ENCODE peak calls at places on chromosomes 3 and 15, in four cellular contexts. D is K562, P is HepG2, N is GM12878. E is an unnamed sample.

GRCh38 chr3:149401215-149401925 is 23.9 kb upstream of the TM4SF1 start:
- DNase-seq in N (no peak), P (peak; percentile 97), D (no peak), E (no peak)

GRCh38 chr3:162034368-162034767 is 537.8 kb downstream of the OTOL1 start:
- DNase-seq in N (no peak), P (no peak), D (no peak), E (no peak)

GRCh38 chr3:39748002-39748401 is 61.4 kb upstream of the MYRIP start:
- DNase-seq in N (no peak), D (no peak), P (no peak), E (no peak)

GRCh38 chr15:69658401-69658945 is 205.9 kb downstream of the RPLP1 start:
- DNase-seq in D (no peak), N (no peak), P (no peak), E (no peak)

GRCh38 chr15:74869726-74870407 is 3.3 kb downstream of the SCAMP2 start:
- DNase-seq in N (peak; percentile 97), P (no peak), D (no peak), E (no peak)

GRCh38 chr3:190497809-190498208 is 16.1 kb upstream of the IL1RAP start:
- DNase-seq in N (no peak), P (no peak), D (no peak), E (no peak)

GRCh38 chr3:69696365-69696764 is 42.9 kb upstream of the MITF start:
- DNase-seq in D (no peak), N (no peak), P (no peak), E (no peak)

GRCh38 chr3:54324069-54324468 is 201.7 kb downstream of the CACNA2D3 start:
- DNase-seq in P (no peak), N (no peak), D (no peak), E (no peak)

GRCh38 chr3:128545120-128545752 is 52.2 kb upstream of the GATA2 start:
- DNase-seq in P (no peak), N (no peak), D (no peak), E (no peak)

GRCh38 chr3:171801738-171802600 is 8.3 kb downstream of the PLD1 start:
- DNase-seq in P (no peak), N (peak; percentile 70), D (no peak), E (no peak)

GRCh38 chr15:80949756-80950155 is 39.9 kb downstream of the MESD start:
- DNase-seq in N (no peak), D (no peak), P (no peak), E (no peak)

GRCh38 chr15:27490867-27491595 is 520.0 kb downstream of the GABRG3 start:
- DNase-seq in P (no peak), N (no peak), D (no peak), E (no peak)

GRCh38 chr3:51620543-51620942 is 50.5 kb upstream of the TEX264 start:
- DNase-seq in P (peak; percentile 25), D (no peak), N (no peak), E (no peak)

GRCh38 chr3:150252462-150252861 is 155.6 kb upstream of the TSC22D2 start:
- DNase-seq in D (no peak), P (peak; percentile 22), N (no peak), E (no peak)

GRCh38 chr15:55708720-55709119 is 34.2 kb downstream of the PRTG start:
- DNase-seq in N (no peak), D (no peak), P (peak; percentile 59), E (no peak)

GRCh38 chr3:183980408-183980807 is 37.3 kb downstream of the ABCC5 start:
- DNase-seq in D (no peak), N (no peak), P (no peak), E (no peak)

GRCh38 chr3:179416681-179417080 is 34.6 kb downstream of the GNB4 start:
- DNase-seq in P (no peak), D (no peak), N (no peak), E (no peak)

GRCh38 chr3:172709776-172710708 is 825 bp downstream of the NCEH1 start:
- DNase-seq in N (no peak), D (no peak), P (no peak), E (peak; percentile 51)

GRCh38 chr3:9019244-9019961 is 56.1 kb upstream of the RAD18 start:
- DNase-seq in P (no peak), D (no peak), N (no peak), E (no peak)

GRCh38 chr3:52851348-52851747 is 16.5 kb upstream of the MUSTN1 start:
- DNase-seq in P (peak; percentile 58), N (no peak), D (peak; percentile 60), E (peak; percentile 53)

GRCh38 chr15:74799255-74799842 is 13.3 kb upstream of the LMAN1L start:
- DNase-seq in P (no peak), N (no peak), D (no peak), E (no peak)

GRCh38 chr3:46632792-46633191 is 20.5 kb downstream of the FAM240A start:
- DNase-seq in D (no peak), P (peak; percentile 30), N (no peak), E (peak; percentile 42)

GRCh38 chr3:193869221-193870201 is 266.4 kb upstream of the HES1 start:
- DNase-seq in N (no peak), D (peak; percentile 33), P (no peak), E (peak; percentile 81)

GRCh38 chr3:127684871-127685707 is 12.3 kb downstream of the ABTB1 start:
- DNase-seq in P (no peak), N (no peak), D (no peak), E (no peak)

DNA sequence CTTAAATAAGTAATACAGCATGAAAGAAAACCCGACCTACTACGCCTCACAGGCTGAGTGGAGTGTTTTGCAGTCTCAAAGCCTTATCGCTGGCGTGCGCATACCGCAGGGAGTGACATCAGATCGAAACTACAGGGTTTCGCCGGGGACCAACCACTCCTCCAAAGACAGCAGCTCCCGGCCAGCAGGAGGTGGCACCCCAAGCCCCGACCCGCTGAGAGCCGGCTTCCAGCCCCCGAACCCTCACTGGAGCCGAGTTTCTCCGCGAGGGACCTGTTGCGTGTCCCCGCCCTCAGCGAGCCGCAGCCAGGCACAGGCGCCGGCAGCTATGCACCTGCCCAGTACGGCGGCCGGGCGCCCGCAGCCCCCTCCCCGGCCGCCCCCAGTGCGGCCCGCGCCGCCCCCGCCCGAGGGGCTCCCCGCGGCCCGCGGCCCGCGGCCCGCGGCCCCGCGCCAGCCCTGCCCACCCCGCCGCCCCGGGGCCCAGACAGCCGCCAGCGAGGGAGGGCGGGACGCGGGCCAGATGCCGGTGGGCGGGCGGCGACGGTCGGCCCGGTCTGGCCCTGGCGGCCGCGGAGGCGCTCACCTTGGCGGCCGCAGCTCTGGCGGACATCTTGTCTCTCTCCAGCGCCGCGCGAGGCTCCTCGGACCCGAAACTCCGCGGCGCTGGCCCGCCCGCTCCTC is 710 bp downstream of the TJP1 start:
- DNase-seq in P (peak; percentile 74), N (no peak), D (peak; percentile 67), E (no peak)
- TF ChIP-seq CTCF in P (peak; percentile 15), N (no peak), D (peak; percentile 36), E (no peak)

GRCh38 chr3:27125821-27126501 is 243.2 kb downstream of the NEK10 start:
- DNase-seq in P (no peak), N (no peak), D (no peak), E (no peak)
- TF ChIP-seq CBX5 in P (no peak), N (no peak), D (no peak), E (no peak)

GRCh38 chr15:58760385-58761009 is 10.6 kb upstream of the MINDY2 start:
- DNase-seq in P (no peak), D (no peak), N (no peak), E (no peak)

GRCh38 chr15:58762285-58762684 is 8.8 kb upstream of the MINDY2 start:
- DNase-seq in N (no peak), P (no peak), D (no peak), E (no peak)

GRCh38 chr15:58758141-58758540 is 8.6 kb upstream of the ADAM10 start:
- DNase-seq in P (no peak), D (no peak), N (no peak), E (no peak)

GRCh38 chr15:58762731-58763130 is 8.4 kb upstream of the MINDY2 start:
- DNase-seq in D (no peak), N (no peak), P (no peak), E (no peak)

GRCh38 chr15:58761010-58761388 is 10.1 kb upstream of the MINDY2 start:
- DNase-seq in D (no peak), P (no peak), N (no peak), E (no peak)
- TF ChIP-seq KDM1A in D (no peak), P (no peak), N (no peak), E (peak; percentile 53)

DNA sequence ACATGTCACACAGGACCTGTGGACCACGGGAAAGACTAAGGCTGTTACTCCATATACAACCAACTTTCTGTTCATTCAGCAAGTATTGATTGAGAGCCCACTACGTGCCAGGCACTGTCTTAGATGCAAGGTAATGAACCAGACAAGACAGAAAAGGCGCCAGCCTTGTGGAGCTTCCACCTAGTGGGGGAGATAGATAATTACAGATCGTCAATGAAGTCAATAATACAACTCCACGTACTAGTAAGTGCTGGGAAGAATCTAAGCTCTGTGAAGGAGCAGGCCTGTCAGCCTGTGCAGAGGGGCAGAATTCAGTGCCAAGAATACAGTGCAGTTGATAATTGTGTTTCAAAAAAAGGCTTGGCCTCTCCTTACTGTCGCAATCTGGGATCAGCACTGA is 186.4 kb downstream of the FEZF2 start:
- DNase-seq in D (peak; percentile 10), P (peak; percentile 7), N (no peak), E (no peak)
- TF ChIP-seq CTCF in D (peak; percentile 11), P (peak; percentile 32), N (peak; percentile 33), E (peak; percentile 57)

GRCh38 chr3:72930754-72931153 is 42.9 kb downstream of the GXYLT2 start:
- DNase-seq in N (no peak), P (no peak), D (no peak), E (no peak)
- TF ChIP-seq CBX5 in N (no peak), P (no peak), D (no peak), E (no peak)

DNA sequence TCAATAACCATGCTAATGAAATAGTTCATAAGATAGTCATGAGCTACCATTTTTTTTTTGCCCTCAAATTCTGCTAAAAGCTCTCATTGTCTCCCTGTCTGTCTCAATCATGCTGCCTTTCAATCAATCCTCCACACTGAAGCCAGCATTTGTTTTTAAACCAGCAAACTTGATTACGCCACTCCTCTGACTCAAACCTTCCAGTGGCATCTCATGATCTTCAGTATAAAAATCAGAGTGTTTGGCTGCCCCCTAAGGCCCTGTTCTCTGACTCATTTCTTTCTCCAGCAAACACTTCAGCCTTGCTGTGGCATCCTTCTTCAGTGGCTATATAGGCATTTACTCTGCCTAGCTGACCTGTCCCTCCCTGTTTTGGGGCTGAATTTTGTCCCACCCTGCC is 36.0 kb upstream of the EOMES start:
- DNase-seq in N (no peak), D (no peak), P (no peak), E (no peak)
- TF ChIP-seq KDM1A in N (no peak), D (no peak), P (no peak), E (no peak)

E was measured in H1.